ENCODE peak calls at places on chromosome 21, in four cellular contexts. One of them, this sample, is unnamed.

GRCh38 chr21:28776251-28776650 is 216.4 kb downstream of the LTN1 start:
- DNase-seq in stomach: no peak
- DNase-seq in A549: no peak
- DNase-seq in heart right ventricle: no peak
- DNase-seq in this sample: no peak

GRCh38 chr21:41877901-41878830 is 978 bp downstream of the PRDM15 start:
- DNase-seq in stomach: peak
- DNase-seq in A549: peak
- DNase-seq in heart right ventricle: no peak
- DNase-seq in this sample: no peak

GRCh38 chr21:14466715-14467114 is 79.4 kb downstream of the SAMSN1 start:
- DNase-seq in A549: no peak
- DNase-seq in heart right ventricle: no peak
- DNase-seq in stomach: no peak
- DNase-seq in this sample: no peak

GRCh38 chr21:34693192-34693810 is 24.5 kb downstream of the CLIC6 start:
- DNase-seq in stomach: peak
- DNase-seq in heart right ventricle: peak
- DNase-seq in A549: peak
- DNase-seq in this sample: peak

GRCh38 chr21:39972471-39972870 is 105.2 kb downstream of the PCP4 start:
- DNase-seq in stomach: no peak
- DNase-seq in heart right ventricle: no peak
- DNase-seq in A549: no peak
- DNase-seq in this sample: no peak

GRCh38 chr21:40243676-40244075 is 376.4 kb downstream of the PCP4 start:
- DNase-seq in stomach: no peak
- DNase-seq in A549: no peak
- DNase-seq in heart right ventricle: no peak
- DNase-seq in this sample: no peak

GRCh38 chr21:29265690-29266479 is 32.8 kb upstream of the BACH1 start:
- DNase-seq in A549: no peak
- DNase-seq in stomach: no peak
- DNase-seq in heart right ventricle: no peak
- DNase-seq in this sample: no peak

GRCh38 chr21:21309510-21309909 is 311.3 kb downstream of the NCAM2 start:
- DNase-seq in A549: no peak
- DNase-seq in heart right ventricle: no peak
- DNase-seq in stomach: no peak
- DNase-seq in this sample: no peak

GRCh38 chr21:27132270-27132669 is 165.4 kb upstream of the ADAMTS5 start:
- DNase-seq in heart right ventricle: no peak
- DNase-seq in A549: no peak
- DNase-seq in stomach: no peak
- DNase-seq in this sample: no peak

GRCh38 chr21:41171210-41171609 is 3.2 kb downstream of the BACE2 start:
- DNase-seq in heart right ventricle: peak
- DNase-seq in A549: no peak
- DNase-seq in stomach: peak
- DNase-seq in this sample: no peak

GRCh38 chr21:27564684-27565280 is 597.9 kb upstream of the ADAMTS5 start:
- DNase-seq in heart right ventricle: peak
- DNase-seq in stomach: peak
- DNase-seq in A549: peak
- DNase-seq in this sample: peak

GRCh38 chr21:32185726-32186125 is 93.1 kb downstream of the MIS18A start:
- DNase-seq in A549: no peak
- DNase-seq in heart right ventricle: no peak
- DNase-seq in stomach: no peak
- DNase-seq in this sample: no peak

GRCh38 chr21:28439852-28440251 is 552.8 kb downstream of the LTN1 start:
- DNase-seq in A549: no peak
- DNase-seq in heart right ventricle: no peak
- DNase-seq in stomach: no peak
- DNase-seq in this sample: no peak

GRCh38 chr21:32645261-32646182 is 33.3 kb upstream of the CFAP298 start:
- DNase-seq in A549: no peak
- DNase-seq in heart right ventricle: no peak
- DNase-seq in stomach: no peak
- DNase-seq in this sample: no peak

GRCh38 chr21:17250651-17251294 is 262.1 kb upstream of the CXADR start:
- DNase-seq in heart right ventricle: no peak
- DNase-seq in A549: no peak
- DNase-seq in stomach: no peak
- DNase-seq in this sample: peak

GRCh38 chr21:46049890-46050650 is 47.8 kb upstream of the COL6A2 start:
- DNase-seq in heart right ventricle: no peak
- DNase-seq in stomach: no peak
- DNase-seq in A549: no peak
- DNase-seq in this sample: no peak
- H3K4me3 ChIP-seq in heart right ventricle: no peak
- H3K4me3 ChIP-seq in stomach: no peak
- H3K4me3 ChIP-seq in A549: no peak
- H3K4me3 ChIP-seq in this sample: no peak

GRCh38 chr21:15731243-15731613 is 1.4 kb downstream of the USP25 start:
- DNase-seq in heart right ventricle: no peak
- DNase-seq in A549: no peak
- DNase-seq in stomach: no peak
- DNase-seq in this sample: no peak

GRCh38 chr21:15732290-15732995 is 2.7 kb downstream of the USP25 start:
- DNase-seq in stomach: no peak
- DNase-seq in A549: peak
- DNase-seq in heart right ventricle: no peak
- DNase-seq in this sample: no peak

GRCh38 chr21:15730484-15731242 is 881 bp downstream of the USP25 start:
- DNase-seq in stomach: no peak
- DNase-seq in heart right ventricle: peak
- DNase-seq in A549: no peak
- DNase-seq in this sample: no peak

GRCh38 chr21:15732996-15733329 is 3.2 kb downstream of the USP25 start:
- DNase-seq in heart right ventricle: no peak
- DNase-seq in stomach: no peak
- DNase-seq in A549: no peak
- DNase-seq in this sample: no peak

DNA sequence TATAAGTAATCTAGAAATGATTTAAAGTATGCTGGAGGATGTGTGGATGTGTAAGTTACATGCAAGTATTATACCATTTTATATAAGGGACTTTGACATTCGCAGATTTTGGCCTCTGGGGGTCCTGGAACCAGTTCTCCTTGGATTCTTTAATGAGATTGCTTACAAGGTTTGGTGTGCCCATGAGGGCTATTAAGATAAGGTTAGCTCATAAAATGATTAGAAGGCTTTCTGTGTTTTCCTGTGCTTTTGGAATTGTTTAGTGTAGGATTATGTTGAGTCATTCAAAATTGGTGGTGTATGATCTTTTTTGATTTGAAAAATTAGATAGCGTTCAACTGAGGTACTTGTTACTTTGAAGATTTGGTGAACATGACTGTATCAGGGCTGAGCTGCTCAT is 5.6 kb downstream of the USP25 start:
- DNase-seq in A549: no peak
- DNase-seq in heart right ventricle: no peak
- DNase-seq in stomach: no peak
- DNase-seq in this sample: no peak
- TF ChIP-seq CTCF in A549: no peak
- TF ChIP-seq CTCF in heart right ventricle: no peak
- TF ChIP-seq CTCF in stomach: no peak
- TF ChIP-seq CTCF in this sample: no peak

GRCh38 chr21:38914071-38914491 is 108.4 kb downstream of the ETS2 start:
- DNase-seq in A549: no peak
- DNase-seq in heart right ventricle: no peak
- DNase-seq in stomach: no peak
- DNase-seq in this sample: no peak

GRCh38 chr21:38911523-38912354 is 106.0 kb downstream of the ETS2 start:
- DNase-seq in A549: no peak
- DNase-seq in stomach: no peak
- DNase-seq in heart right ventricle: no peak
- DNase-seq in this sample: no peak

GRCh38 chr21:38913120-38913975 is 107.6 kb downstream of the ETS2 start:
- DNase-seq in A549: peak
- DNase-seq in heart right ventricle: peak
- DNase-seq in stomach: peak
- DNase-seq in this sample: peak

GRCh38 chr21:38912355-38912619 is 106.6 kb downstream of the ETS2 start:
- DNase-seq in A549: no peak
- DNase-seq in stomach: no peak
- DNase-seq in heart right ventricle: no peak
- DNase-seq in this sample: no peak

GRCh38 chr21:38912789-38913119 is 107.0 kb downstream of the ETS2 start:
- DNase-seq in A549: no peak
- DNase-seq in stomach: no peak
- DNase-seq in heart right ventricle: no peak
- DNase-seq in this sample: no peak
- H3K4me3 ChIP-seq in A549: no peak
- H3K4me3 ChIP-seq in stomach: peak
- H3K4me3 ChIP-seq in heart right ventricle: no peak
- H3K4me3 ChIP-seq in this sample: no peak

GRCh38 chr21:46286668-46286982 is 483 bp downstream of the YBEY start:
- DNase-seq in stomach: no peak
- DNase-seq in heart right ventricle: no peak
- DNase-seq in A549: no peak
- DNase-seq in this sample: no peak

GRCh38 chr21:46284077-46284644 is 1.2 kb downstream of the MCM3AP start:
- DNase-seq in heart right ventricle: no peak
- DNase-seq in A549: no peak
- DNase-seq in stomach: no peak
- DNase-seq in this sample: no peak

GRCh38 chr21:46284722-46285121 is 689 bp downstream of the MCM3AP start:
- DNase-seq in heart right ventricle: no peak
- DNase-seq in stomach: no peak
- DNase-seq in A549: no peak
- DNase-seq in this sample: no peak

GRCh38 chr21:46285761-46286667 is at the start of gene YBEY:
- DNase-seq in A549: peak
- DNase-seq in stomach: peak
- DNase-seq in heart right ventricle: peak
- DNase-seq in this sample: peak

DNA sequence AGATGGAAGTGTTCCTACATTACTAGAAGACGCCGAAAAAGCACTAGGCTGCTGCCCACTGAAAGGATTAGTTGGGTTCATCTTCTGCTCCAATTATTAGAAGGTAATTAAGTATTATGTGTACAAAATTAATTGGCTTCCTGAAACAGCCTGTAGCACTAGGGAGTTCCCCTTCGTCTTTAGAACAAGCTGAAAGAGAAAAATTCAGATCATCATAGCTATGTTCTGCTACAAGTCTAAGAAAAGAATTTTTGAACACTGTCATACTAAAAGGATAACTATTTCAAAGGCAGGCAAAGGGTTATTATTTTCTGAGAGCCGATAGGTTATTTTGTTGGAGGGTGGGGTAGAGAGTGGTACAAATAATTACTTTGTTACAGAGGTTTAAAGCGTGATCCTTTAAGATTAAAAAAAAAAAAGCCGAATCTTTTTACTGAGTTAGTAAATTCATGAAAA is at the start of gene MCM3AP:
- DNase-seq in stomach: no peak
- DNase-seq in A549: no peak
- DNase-seq in heart right ventricle: no peak
- DNase-seq in this sample: no peak
- TF ChIP-seq CTCF in stomach: no peak
- TF ChIP-seq CTCF in A549: no peak
- TF ChIP-seq CTCF in heart right ventricle: no peak
- TF ChIP-seq CTCF in this sample: no peak

DNA sequence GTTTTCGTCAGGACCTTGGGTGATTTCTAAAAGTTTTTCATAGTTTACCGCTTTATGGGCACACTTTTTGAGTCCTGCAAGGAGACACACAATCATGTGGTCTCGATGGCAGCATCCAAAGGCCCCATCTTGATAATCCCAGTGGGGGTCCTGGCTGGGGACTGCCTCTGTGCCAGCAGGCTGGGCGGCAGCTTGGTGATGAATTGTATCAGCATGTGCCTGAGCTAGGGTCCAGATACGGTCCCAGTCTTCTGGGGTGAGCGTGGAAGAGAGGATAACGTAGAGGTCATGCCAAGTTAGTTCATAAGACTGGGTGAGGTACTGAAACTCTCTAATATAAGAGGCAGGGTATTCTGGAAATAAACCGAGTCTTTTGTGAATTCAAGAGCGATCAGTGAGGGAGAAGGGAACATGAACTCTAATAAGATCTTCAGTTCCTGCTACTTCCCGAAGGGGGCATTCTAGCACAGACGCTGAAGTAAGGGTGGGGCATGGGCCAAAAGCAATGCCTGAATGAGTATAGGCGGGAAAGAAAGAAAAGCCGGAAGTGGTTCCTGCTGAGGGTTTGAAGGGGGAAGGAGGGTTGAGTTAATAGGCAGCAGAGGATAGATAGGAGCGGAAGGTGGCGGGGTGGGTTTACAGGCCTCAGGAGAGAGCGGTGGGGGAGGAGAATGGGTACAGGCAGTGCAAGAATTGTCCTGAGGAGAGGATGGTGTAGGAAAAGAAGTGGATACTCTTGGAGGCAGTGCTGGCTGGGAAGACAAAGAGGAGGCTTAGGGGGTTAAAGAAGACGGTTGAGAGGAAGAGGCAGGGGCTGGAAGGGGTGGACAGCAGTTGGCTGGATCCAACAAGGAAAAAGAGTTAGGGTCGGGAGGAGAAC is 1.6 kb downstream of the ERVH48-1 start:
- DNase-seq in stomach: peak
- DNase-seq in heart right ventricle: peak
- DNase-seq in A549: peak
- DNase-seq in this sample: peak
- H3K4me3 ChIP-seq in stomach: no peak
- H3K4me3 ChIP-seq in heart right ventricle: no peak
- H3K4me3 ChIP-seq in A549: no peak
- H3K4me3 ChIP-seq in this sample: no peak

GRCh38 chr21:45982758-45983731 is 1.5 kb downstream of the COL6A1 start:
- DNase-seq in heart right ventricle: no peak
- DNase-seq in stomach: no peak
- DNase-seq in A549: no peak
- DNase-seq in this sample: peak
- TF ChIP-seq CTCF in heart right ventricle: no peak
- TF ChIP-seq CTCF in stomach: no peak
- TF ChIP-seq CTCF in A549: no peak
- TF ChIP-seq CTCF in this sample: no peak

GRCh38 chr21:46459024-46459355 is 299 bp downstream of the DIP2A start:
- DNase-seq in heart right ventricle: no peak
- DNase-seq in A549: no peak
- DNase-seq in stomach: no peak
- DNase-seq in this sample: no peak
- H3K4me3 ChIP-seq in heart right ventricle: peak
- H3K4me3 ChIP-seq in A549: peak
- H3K4me3 ChIP-seq in stomach: peak
- H3K4me3 ChIP-seq in this sample: peak

GRCh38 chr21:44831227-44831626 is 13.4 kb upstream of the SUMO3 start:
- DNase-seq in stomach: no peak
- DNase-seq in heart right ventricle: no peak
- DNase-seq in A549: no peak
- DNase-seq in this sample: no peak
- TF ChIP-seq CTCF in stomach: no peak
- TF ChIP-seq CTCF in heart right ventricle: no peak
- TF ChIP-seq CTCF in A549: no peak
- TF ChIP-seq CTCF in this sample: no peak

GRCh38 chr21:25567472-25567871 is 39.8 kb downstream of the MRPL39 start:
- DNase-seq in A549: no peak
- DNase-seq in heart right ventricle: no peak
- DNase-seq in stomach: no peak
- DNase-seq in this sample: no peak
- H3K4me3 ChIP-seq in A549: no peak
- H3K4me3 ChIP-seq in heart right ventricle: no peak
- H3K4me3 ChIP-seq in stomach: no peak
- H3K4me3 ChIP-seq in this sample: no peak

This sample was measured in BE2C.